ENCODE peak calls at places on chromosomes 7 and 10, in five cellular contexts. F is astrocyte of the hippocampus; E is GM19239; N is stimulated activated CD4-positive, alpha-beta T cell treated with anti-CD3 and anti-CD28 coated beads, Interleukin-12 subunit alpha, Interleukin-12 subunit beta, amount 100 ng/mL, for 4 hours; I is RWPE1. Z is an unnamed sample.

GRCh38 chr10:74029943-74030342 is 32.0 kb downstream of the VCL start:
- DNase-seq in E (no peak), I (no peak), N (no peak), F (no peak), Z (no peak)

GRCh38 chr7:3695602-3696001 is 394.6 kb downstream of the SDK1 start:
- DNase-seq in N (no peak), I (no peak), F (no peak), E (no peak), Z (peak)

GRCh38 chr7:70035955-70036354 is 437.7 kb downstream of the AUTS2 start:
- DNase-seq in F (no peak), N (no peak), I (no peak), E (no peak), Z (no peak)

GRCh38 chr10:102919237-102919959 is 1.3 kb downstream of the CNNM2 start:
- DNase-seq in I (peak), N (no peak), E (no peak), F (peak), Z (no peak)

GRCh38 chr10:48652344-48652743 is 32.3 kb upstream of the WDFY4 start:
- DNase-seq in F (no peak), E (no peak), N (no peak), I (no peak), Z (no peak)

GRCh38 chr7:132202541-132202940 is 373.7 kb downstream of the PLXNA4 start:
- DNase-seq in E (no peak), F (no peak), I (no peak), N (no peak), Z (no peak)

GRCh38 chr10:52128056-52128683 is 185.9 kb upstream of the DKK1 start:
- DNase-seq in N (no peak), F (no peak), E (no peak), I (no peak), Z (no peak)

GRCh38 chr10:28411648-28412047 is 108.8 kb upstream of the MPP7 start:
- DNase-seq in I (peak), E (no peak), N (no peak), F (no peak), Z (no peak)

GRCh38 chr7:9307131-9307530 is 873.7 kb downstream of the NXPH1 start:
- DNase-seq in N (no peak), E (no peak), I (no peak), F (peak), Z (no peak)

GRCh38 chr10:93386496-93387369 is 95.4 kb downstream of the MYOF start:
- DNase-seq in N (no peak), E (no peak), F (no peak), I (no peak), Z (no peak)

GRCh38 chr10:8102708-8103401 is 48.4 kb downstream of the GATA3 start:
- DNase-seq in I (no peak), E (no peak), F (no peak), N (no peak), Z (no peak)

GRCh38 chr7:22561895-22562593 is 62.1 kb upstream of the STEAP1B start:
- DNase-seq in I (peak), E (no peak), F (peak), N (no peak), Z (peak)

GRCh38 chr7:143287935-143288826 is at the start of gene CASP2:
- DNase-seq in F (peak), E (peak), N (peak), I (peak), Z (peak)

Z was measured in fibroblast of pulmonary artery.